ENCODE peak calls at places on chromosomes 3 and 15, in six cellular contexts. S, L, M, T, J and W are unnamed samples.

GRCh38 chr3:17431004-17431403 is 311.4 kb downstream of the TBC1D5 start:
- DNase-seq in M (peak; percentile 54), T (no peak), J (no peak), L (peak; percentile 12), S (peak; percentile 61), W (peak; percentile 68)

GRCh38 chr15:41996376-41996775 is 24.0 kb upstream of the EHD4 start:
- DNase-seq in L (no peak), M (no peak), S (no peak), T (no peak), J (no peak), W (no peak)

GRCh38 chr15:34318277-34319079 is 19.1 kb downstream of the SLC12A6 start:
- DNase-seq in T (no peak), J (no peak), L (peak; percentile 53), M (peak; percentile 84), S (peak; percentile 75), W (peak; percentile 63)

GRCh38 chr3:100184960-100185566 is 70.8 kb upstream of the FILIP1L start:
- DNase-seq in S (no peak), J (no peak), T (no peak), L (no peak), M (no peak), W (no peak)

GRCh38 chr15:67542192-67542461 is 376 bp upstream of the MAP2K5 start:
- DNase-seq in L (no peak), J (no peak), M (no peak), S (no peak), T (no peak), W (peak; percentile 24)

GRCh38 chr3:120498947-120499346 is 48.2 kb upstream of the FSTL1 start:
- DNase-seq in J (no peak), S (peak; percentile 97), L (peak; percentile 15), T (no peak), M (peak; percentile 82), W (peak; percentile 91)

GRCh38 chr3:187960820-187961219 is 193.1 kb upstream of the LPP start:
- DNase-seq in J (no peak), S (peak; percentile 48), L (no peak), M (no peak), T (no peak), W (no peak)

GRCh38 chr15:67915374-67916050 is 75.7 kb upstream of the RNU6-1 start:
- DNase-seq in L (no peak), J (no peak), T (no peak), S (peak; percentile 46), M (no peak), W (peak; percentile 57)

GRCh38 chr3:49119036-49119435 is 1.6 kb downstream of the USP19 start:
- DNase-seq in S (peak; percentile 33), L (no peak), J (no peak), M (no peak), T (no peak), W (no peak)

GRCh38 chr15:77029166-77030041 is 34.5 kb downstream of the PSTPIP1 start:
- DNase-seq in J (no peak), S (no peak), L (no peak), M (no peak), T (no peak), W (no peak)

GRCh38 chr3:38126121-38126892 is 10.6 kb downstream of the ACAA1 start:
- DNase-seq in J (no peak), S (no peak), T (no peak), L (no peak), M (no peak), W (no peak)

GRCh38 chr15:74127954-74128784 is 2.2 kb upstream of the ISLR2 start:
- DNase-seq in M (no peak), T (no peak), S (no peak), L (no peak), J (no peak), W (no peak)

GRCh38 chr15:54836052-54836795 is 360.5 kb downstream of the RSL24D1 start:
- DNase-seq in S (no peak), L (no peak), J (no peak), T (no peak), M (no peak), W (no peak)